ENCODE peak calls at places on chromosome 1, in five cellular contexts. T is GM04504, Y is cardiac septum, W is lung microvascular endothelial cell, E is brain microvascular endothelial cell. J is an unnamed sample.

GRCh38 chr1:5691795-5692517 is 300.3 kb downstream of the NPHP4 start:
- DNase-seq in W (no peak), T (no peak), Y (no peak), E (no peak), J (no peak)

GRCh38 chr1:9929431-9930385 is 13.5 kb downstream of the LZIC start:
- DNase-seq in W (peak), Y (no peak), T (no peak), E (no peak), J (no peak)

GRCh38 chr1:9453375-9454093 is 85.7 kb upstream of the SLC25A33 start:
- DNase-seq in W (no peak), E (no peak), Y (no peak), T (no peak), J (no peak)

GRCh38 chr1:21368514-21369289 is 71.2 kb upstream of the NBPF3 start:
- DNase-seq in T (peak), Y (peak), E (peak), W (peak), J (no peak)

GRCh38 chr1:53271446-53272090 is 33.2 kb upstream of the MAGOH start:
- DNase-seq in Y (peak), T (no peak), E (no peak), W (no peak), J (no peak)

GRCh38 chr1:15337656-15338402 is 71.9 kb upstream of the EFHD2 start:
- DNase-seq in T (peak), W (peak), E (peak), Y (no peak), J (no peak)

GRCh38 chr1:87389011-87389410 is 60.3 kb downstream of the LMO4 start:
- DNase-seq in T (no peak), Y (no peak), E (no peak), W (no peak), J (no peak)

GRCh38 chr1:217048104-217048707 is 325.0 kb upstream of the ESRRG start:
- DNase-seq in T (no peak), W (no peak), E (no peak), Y (no peak), J (no peak)

GRCh38 chr1:204651843-204652421 is 33.6 kb downstream of the LRRN2 start:
- DNase-seq in Y (no peak), E (no peak), T (no peak), W (no peak), J (no peak)

GRCh38 chr1:198064181-198064580 is 92.6 kb upstream of the NEK7 start:
- DNase-seq in W (no peak), E (no peak), T (peak), Y (no peak), J (no peak)

GRCh38 chr1:44481701-44482100 is 76.6 kb downstream of the RNF220 start:
- DNase-seq in Y (no peak), T (no peak), E (no peak), W (no peak), J (no peak)

J was measured in GM18507.